ENCODE peak calls at places on chromosomes 5 and 9, in six cellular contexts. D is heart left ventricle, E is right atrium auricular region, A is neuronal stem cell, V is small intestine, X is neural progenitor cell. R is an unnamed sample.

GRCh38 chr5:28542968-28543367 is 1504.6 kb upstream of the CDH9 start:
- DNase-seq in D (no peak), E (no peak), A (no peak), V (no peak), X (no peak), R (no peak)

GRCh38 chr9:5786370-5787127 is 46.4 kb downstream of the ERMP1 start:
- DNase-seq in D (no peak), E (no peak), A (no peak), V (no peak), X (no peak), R (no peak)

GRCh38 chr5:52987711-52988329 is 1.3 kb upstream of the ITGA2 start:
- DNase-seq in D (no peak), E (no peak), A (no peak), V (peak; percentile 89), X (no peak), R (no peak)

GRCh38 chr9:87387351-87388055 is 110.2 kb upstream of the DAPK1 start:
- DNase-seq in D (no peak), E (no peak), A (no peak), V (no peak), X (no peak), R (no peak)

GRCh38 chr5:72378636-72379289 is 58.6 kb downstream of the PTCD2 start:
- DNase-seq in D (no peak), E (peak; percentile 71), A (no peak), V (peak; percentile 22), X (no peak), R (no peak)

GRCh38 chr5:35230043-35230611 is at the start of gene PRLR:
- DNase-seq in D (peak; percentile 20), E (peak; percentile 66), A (no peak), V (peak; percentile 86), X (peak; percentile 47), R (peak; percentile 80)

GRCh38 chr5:170056561-170057267 is 49.0 kb upstream of the FOXI1 start:
- DNase-seq in D (no peak), E (no peak), A (no peak), V (no peak), X (no peak), R (no peak)

GRCh38 chr5:20088361-20088760 is 100.4 kb upstream of the CDH18 start:
- DNase-seq in D (no peak), E (no peak), A (no peak), V (no peak), X (no peak), R (no peak)

GRCh38 chr9:126704157-126704941 is 90.6 kb downstream of the LMX1B start:
- DNase-seq in D (no peak), E (no peak), A (no peak), V (no peak), X (peak; percentile 20), R (peak; percentile 78)

GRCh38 chr9:134364391-134365114 is 38.3 kb downstream of the RXRA start:
- DNase-seq in D (no peak), E (no peak), A (no peak), V (peak; percentile 66), X (no peak), R (no peak)

GRCh38 chr9:76510041-76510440 is 51.1 kb downstream of the GCNT1 start:
- DNase-seq in D (no peak), E (no peak), A (no peak), V (no peak), X (no peak), R (no peak)

GRCh38 chr5:139650689-139651501 is 2.7 kb downstream of the CXXC5 start:
- DNase-seq in D (peak; percentile 78), E (peak; percentile 83), A (no peak), V (no peak), X (peak; percentile 83), R (peak; percentile 90)

GRCh38 chr5:54462281-54462680 is 6.8 kb downstream of the HSPB3 start:
- DNase-seq in D (no peak), E (no peak), A (no peak), V (no peak), X (no peak), R (no peak)

GRCh38 chr5:71932131-71932635 is 175.1 kb upstream of the MAP1B start:
- DNase-seq in D (no peak), E (no peak), A (no peak), V (peak; percentile 72), X (no peak), R (no peak)

GRCh38 chr9:88272986-88273385 is 115.3 kb upstream of the SPIN1 start:
- DNase-seq in D (no peak), E (no peak), A (no peak), V (no peak), X (peak; percentile 6), R (no peak)

GRCh38 chr5:109329296-109330252 is 80.2 kb downstream of the PJA2 start:
- DNase-seq in D (no peak), E (no peak), A (no peak), V (no peak), X (no peak), R (no peak)

GRCh38 chr5:760363-761205 is 23.9 kb downstream of the ZDHHC11B start:
- DNase-seq in D (peak; percentile 31), E (no peak), A (no peak), V (no peak), X (no peak), R (peak; percentile 80)

GRCh38 chr9:72661401-72662135 is 140.2 kb downstream of the TMC1 start:
- DNase-seq in D (no peak), E (no peak), A (no peak), V (no peak), X (no peak), R (no peak)

GRCh38 chr5:79263290-79263689 is 27.4 kb downstream of the JMY start:
- DNase-seq in D (no peak), E (no peak), A (no peak), V (no peak), X (no peak), R (no peak)

GRCh38 chr9:107251756-107252322 is 31.2 kb upstream of the RAD23B start:
- DNase-seq in D (peak; percentile 69), E (peak; percentile 63), A (no peak), V (peak; percentile 20), X (no peak), R (no peak)

GRCh38 chr5:38208782-38209378 is 49.5 kb upstream of the EGFLAM start:
- DNase-seq in D (no peak), E (no peak), A (peak; percentile 32), V (peak; percentile 5), X (peak; percentile 68), R (no peak)

GRCh38 chr5:11075010-11075860 is 314.2 kb upstream of the DAP start:
- DNase-seq in D (no peak), E (no peak), A (peak; percentile 27), V (no peak), X (peak; percentile 53), R (no peak)

GRCh38 chr5:73213566-73213998 is 40.6 kb downstream of the TMEM174 start:
- DNase-seq in D (no peak), E (no peak), A (no peak), V (no peak), X (no peak), R (peak; percentile 80)

GRCh38 chr9:35791321-35791921 is at the start of gene NPR2:
- DNase-seq in D (peak; percentile 64), E (no peak), A (no peak), V (no peak), X (peak; percentile 79), R (peak; percentile 86)

GRCh38 chr5:69414885-69415583 is at the start of gene MARVELD2:
- DNase-seq in D (peak; percentile 44), E (no peak), A (peak; percentile 47), V (peak; percentile 97), X (peak; percentile 90), R (peak; percentile 97)

GRCh38 chr5:6576861-6577501 is 55.9 kb downstream of the NSUN2 start:
- DNase-seq in D (no peak), E (peak; percentile 59), A (no peak), V (peak; percentile 31), X (peak; percentile 24), R (no peak)

GRCh38 chr5:43290726-43291125 is 22.5 kb downstream of the HMGCS1 start:
- DNase-seq in D (no peak), E (no peak), A (no peak), V (no peak), X (no peak), R (no peak)

GRCh38 chr5:6745706-6746217 is 32.5 kb downstream of the TENT4A start:
- DNase-seq in D (no peak), E (no peak), A (no peak), V (peak; percentile 81), X (peak; percentile 43), R (no peak)

GRCh38 chr5:62938927-62939326 is 360.3 kb downstream of the LRRC70 start:
- DNase-seq in D (no peak), E (no peak), A (no peak), V (no peak), X (no peak), R (no peak)

GRCh38 chr5:10800852-10801251 is 39.8 kb upstream of the DAP start:
- DNase-seq in D (no peak), E (no peak), A (no peak), V (no peak), X (no peak), R (no peak)

GRCh38 chr9:87898151-87898550 is 15.5 kb downstream of the SPATA31E1 start:
- DNase-seq in D (no peak), E (no peak), A (no peak), V (no peak), X (no peak), R (no peak)

GRCh38 chr9:36861528-36862205 is 172.4 kb downstream of the PAX5 start:
- DNase-seq in D (no peak), E (no peak), A (no peak), V (no peak), X (no peak), R (peak; percentile 36)

GRCh38 chr5:126514159-126515141 is 80.6 kb downstream of the ALDH7A1 start:
- DNase-seq in D (no peak), E (no peak), A (no peak), V (no peak), X (no peak), R (no peak)

GRCh38 chr9:137705906-137706305 is 87.1 kb downstream of the EHMT1 start:
- DNase-seq in D (no peak), E (no peak), A (no peak), V (no peak), X (no peak), R (no peak)
- H3K27ac ChIP-seq in D (no peak overlapping the region), E (no peak overlapping the region), A (no peak overlapping the region), V (no peak overlapping the region), X (no peak overlapping the region), R (no peak overlapping the region)

DNA sequence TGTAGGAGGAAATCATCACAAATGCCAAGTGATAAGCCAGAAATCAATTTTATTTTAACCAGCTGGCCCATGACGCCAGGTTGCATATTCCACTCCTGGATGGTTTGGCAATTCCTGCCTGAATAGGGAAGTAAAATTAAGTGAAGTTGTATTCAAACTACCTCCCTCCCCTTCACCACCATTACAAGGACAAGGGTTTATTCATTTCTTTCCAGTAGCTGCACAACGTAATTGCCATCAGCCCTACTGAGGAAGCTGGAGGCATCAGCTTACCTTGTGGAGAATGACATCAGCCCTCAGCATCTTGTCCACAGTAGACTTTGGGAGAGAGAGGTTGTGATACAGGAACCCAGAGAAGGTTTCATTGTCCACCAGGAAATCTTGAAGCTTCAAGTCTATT is 66.5 kb downstream of the ABCA1 start:
- DNase-seq in D (no peak), E (no peak), A (no peak), V (no peak), X (no peak), R (no peak)
- H3K36me3 ChIP-seq in D (peaks cover 32% of the 10 kb centered on the region), E (peaks cover 16% of the 10 kb centered on the region), A (peaks cover 6% of the 10 kb centered on the region), V (peaks cover 2% of the 10 kb centered on the region), X (peaks cover 4% of the 10 kb centered on the region), R (peaks cover 12% of the 10 kb centered on the region)

GRCh38 chr5:132767150-132767549 is 9.9 kb downstream of the SEPTIN8 start:
- DNase-seq in D (no peak), E (no peak), A (no peak), V (no peak), X (no peak), R (no peak)
- H3K27ac ChIP-seq in D (no peak overlapping the region), E (peak overlapping the region; percentile 13), A (no peak overlapping the region), V (no peak overlapping the region), X (no peak overlapping the region), R (no peak overlapping the region)

GRCh38 chr9:122261469-122261881 is 3.2 kb downstream of the RBM18 start:
- DNase-seq in D (peak; percentile 61), E (peak; percentile 76), A (no peak), V (peak; percentile 44), X (no peak), R (peak; percentile 86)
- H3K36me3 ChIP-seq in D (peaks cover 47% of the 10 kb centered on the region), E (peaks cover 29% of the 10 kb centered on the region), A (no peaks in the 10 kb centered on the region), V (peaks cover 12% of the 10 kb centered on the region), X (no peaks in the 10 kb centered on the region), R (peaks cover 16% of the 10 kb centered on the region)